ENCODE peak calls at places on chromosomes 3 and 15, in six cellular contexts. W is OCI-LY7, S is stomach, C is tibial artery, T is left ventricle myocardium inferior, X is SJSA1. Z is an unnamed sample.

GRCh38 chr3:155302891-155303290 is 9.4 kb upstream of the STRIT1 start:
- DNase-seq in T (no peak), C (no peak), W (no peak), X (no peak), S (no peak), Z (no peak)

GRCh38 chr3:100045696-100046095 is 68.6 kb downstream of the FILIP1L start:
- DNase-seq in S (no peak), W (no peak), C (peak; percentile 63), X (peak; percentile 89), T (peak; percentile 76), Z (no peak)

GRCh38 chr3:152402698-152403456 is 134.1 kb downstream of the MBNL1 start:
- DNase-seq in S (no peak), C (no peak), W (no peak), X (no peak), T (no peak), Z (no peak)

GRCh38 chr3:113825090-113825489 is 13.5 kb upstream of the GRAMD1C start:
- DNase-seq in X (peak; percentile 46), W (peak; percentile 11), T (no peak), C (no peak), S (no peak), Z (no peak)

GRCh38 chr3:81214626-81215025 is 546.8 kb downstream of the GBE1 start:
- DNase-seq in X (no peak), T (no peak), W (no peak), S (no peak), C (no peak), Z (no peak)

GRCh38 chr3:50337175-50337861 is 3.3 kb downstream of the RASSF1 start:
- DNase-seq in X (peak; percentile 99), T (peak; percentile 100), C (peak; percentile 99), S (peak; percentile 100), W (peak; percentile 98), Z (peak; percentile 99)

GRCh38 chr3:72661115-72661457 is 187.2 kb downstream of the SHQ1 start:
- DNase-seq in S (peak; percentile 86), X (peak; percentile 45), W (no peak), C (peak; percentile 39), T (peak; percentile 69), Z (peak; percentile 74)

GRCh38 chr3:67459796-67460195 is 194.6 kb downstream of the SUCLG2 start:
- DNase-seq in S (no peak), X (no peak), C (no peak), W (no peak), T (no peak), Z (no peak)

GRCh38 chr15:60004019-60004845 is at the start of gene FOXB1:
- DNase-seq in X (no peak), W (no peak), T (no peak), S (no peak), C (no peak), Z (no peak)

GRCh38 chr3:40875581-40875980 is 323.7 kb upstream of the CTNNB1 start:
- DNase-seq in C (no peak), X (no peak), T (no peak), W (no peak), S (no peak), Z (no peak)
- H3K27ac ChIP-seq in C (no peak overlapping the region), X (no peak overlapping the region), T (no peak overlapping the region), W (no peak overlapping the region), S (no peak overlapping the region), Z (no peak overlapping the region)

DNA sequence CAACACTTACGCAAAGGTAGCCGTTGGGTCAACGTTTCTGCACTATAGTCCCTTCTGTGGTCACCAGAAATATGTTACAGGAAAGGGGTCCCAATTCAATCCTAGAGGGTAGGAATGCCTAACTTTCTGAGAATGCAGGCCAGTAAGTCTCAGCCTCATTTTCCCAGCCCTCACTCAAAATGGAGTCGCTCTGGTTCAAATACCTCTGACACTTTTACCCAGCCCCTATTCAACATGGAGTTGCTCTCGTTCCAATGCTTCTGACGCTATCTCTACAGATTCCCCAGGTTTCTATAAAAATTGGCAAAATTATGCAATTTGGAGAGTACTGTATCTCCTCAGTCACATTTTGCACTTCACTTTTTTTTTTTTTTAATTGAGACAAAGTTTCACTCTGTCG is 39.7 kb downstream of the ZNF445 start:
- DNase-seq in W (no peak), S (no peak), C (no peak), X (no peak), T (no peak), Z (no peak)
- H3K27ac ChIP-seq in W (no peak overlapping the region), S (no peak overlapping the region), C (no peak overlapping the region), X (no peak overlapping the region), T (no peak overlapping the region), Z (no peak overlapping the region)

GRCh38 chr3:191473766-191474198 is 12.8 kb downstream of the PYDC2 start:
- DNase-seq in S (no peak), X (no peak), T (no peak), C (no peak), W (no peak), Z (no peak)

GRCh38 chr3:191470543-191470942 is 9.6 kb downstream of the PYDC2 start:
- DNase-seq in X (no peak), T (no peak), C (no peak), W (no peak), S (no peak), Z (no peak)

GRCh38 chr3:191476053-191476787 is 15.3 kb downstream of the PYDC2 start:
- DNase-seq in C (no peak), W (no peak), T (no peak), X (no peak), S (no peak), Z (no peak)
- H3K27ac ChIP-seq in C (no peak overlapping the region), W (no peak overlapping the region), T (no peak overlapping the region), X (no peak overlapping the region), S (no peak overlapping the region), Z (no peak overlapping the region)

GRCh38 chr3:129575987-129576364 is 30.5 kb downstream of the PLXND1 start:
- DNase-seq in T (no peak), X (no peak), W (peak; percentile 53), S (no peak), C (no peak), Z (no peak)
- H3K27ac ChIP-seq in T (peak overlapping the region; percentile 73), X (no peak overlapping the region), W (peak overlapping the region; percentile 92), S (no peak overlapping the region), C (no peak overlapping the region), Z (peak overlapping the region; percentile 75)

GRCh38 chr3:127174284-127174683 is 18.6 kb upstream of the PRR23E start:
- DNase-seq in T (no peak), X (no peak), C (no peak), S (no peak), W (no peak), Z (no peak)

GRCh38 chr3:127172211-127172610 is 20.7 kb upstream of the PRR23E start:
- DNase-seq in C (no peak), X (no peak), W (no peak), T (no peak), S (no peak), Z (no peak)

GRCh38 chr3:127171721-127172120 is 21.2 kb upstream of the PRR23E start:
- DNase-seq in S (no peak), T (no peak), X (no peak), C (no peak), W (no peak), Z (no peak)

GRCh38 chr3:127173516-127174166 is 19.3 kb upstream of the PRR23E start:
- DNase-seq in T (no peak), W (no peak), S (no peak), C (no peak), X (no peak), Z (no peak)

DNA sequence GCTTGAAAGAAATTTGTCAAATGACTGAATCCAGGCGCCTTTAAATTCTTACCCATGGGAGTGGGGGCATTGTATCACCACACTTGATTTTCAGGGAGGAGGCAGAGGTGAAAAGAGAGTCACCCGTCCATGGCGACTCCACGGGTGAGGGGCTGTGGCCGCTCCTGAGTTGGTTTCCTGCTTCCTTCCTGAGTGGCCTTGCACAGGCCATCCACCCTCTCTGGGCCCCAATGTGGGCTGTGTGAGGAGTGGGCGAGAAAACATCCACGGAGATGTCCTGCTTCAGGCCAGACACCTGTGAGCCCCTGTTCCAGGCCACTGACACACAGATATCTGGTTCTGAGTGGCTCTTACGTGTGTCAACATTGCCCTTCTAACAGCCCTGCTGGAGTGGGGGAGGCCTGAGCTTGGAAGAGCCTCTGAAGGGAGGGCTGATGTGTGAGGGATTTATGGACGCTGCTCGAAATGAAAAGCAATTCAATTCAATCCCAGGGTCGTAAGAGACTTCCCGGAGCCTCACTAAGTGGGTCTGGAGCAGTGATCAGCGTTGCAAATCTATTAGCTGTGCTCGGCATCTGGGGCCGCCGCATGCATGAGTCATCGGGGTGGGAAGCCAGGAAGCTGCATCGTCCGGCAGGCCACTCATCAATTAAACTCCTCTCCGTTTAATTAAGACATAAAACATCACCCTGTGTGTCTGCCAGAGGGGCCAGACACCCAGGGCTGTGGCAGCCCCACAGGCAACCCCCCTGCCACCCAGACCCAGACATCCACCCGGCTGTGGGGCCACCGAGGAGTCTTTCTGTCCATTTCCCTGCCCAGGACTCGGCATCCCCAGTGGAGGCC is 20.0 kb upstream of the PRR23E start:
- DNase-seq in S (no peak), C (no peak), T (no peak), X (peak; percentile 71), W (no peak), Z (no peak)
- H3K27ac ChIP-seq in S (no peak overlapping the region), C (no peak overlapping the region), T (no peak overlapping the region), X (no peak overlapping the region), W (no peak overlapping the region), Z (no peak overlapping the region)

DNA sequence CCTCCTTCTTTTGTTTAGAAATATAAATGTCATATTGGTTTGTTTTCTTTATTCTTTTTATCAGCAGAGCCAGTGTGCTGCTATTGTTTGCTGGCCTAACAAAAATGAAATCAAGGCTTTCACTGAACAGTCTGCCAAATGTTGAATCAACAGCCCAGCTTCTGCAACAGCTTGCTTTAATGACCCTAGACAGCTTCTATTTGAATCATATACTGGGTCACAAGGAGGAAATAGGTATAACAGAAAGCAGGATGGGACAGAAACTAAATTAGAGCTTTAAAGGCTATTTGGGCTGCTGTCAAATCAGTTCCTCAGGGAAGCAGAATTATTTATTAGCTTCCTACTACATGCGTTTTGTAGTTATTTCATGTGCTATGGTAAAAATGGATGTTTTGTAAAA is 12.1 kb upstream of the DNAJC13 start:
- DNase-seq in C (no peak), T (no peak), S (no peak), X (no peak), W (no peak), Z (no peak)
- H3K27ac ChIP-seq in C (no peak overlapping the region), T (no peak overlapping the region), S (no peak overlapping the region), X (no peak overlapping the region), W (no peak overlapping the region), Z (no peak overlapping the region)

DNA sequence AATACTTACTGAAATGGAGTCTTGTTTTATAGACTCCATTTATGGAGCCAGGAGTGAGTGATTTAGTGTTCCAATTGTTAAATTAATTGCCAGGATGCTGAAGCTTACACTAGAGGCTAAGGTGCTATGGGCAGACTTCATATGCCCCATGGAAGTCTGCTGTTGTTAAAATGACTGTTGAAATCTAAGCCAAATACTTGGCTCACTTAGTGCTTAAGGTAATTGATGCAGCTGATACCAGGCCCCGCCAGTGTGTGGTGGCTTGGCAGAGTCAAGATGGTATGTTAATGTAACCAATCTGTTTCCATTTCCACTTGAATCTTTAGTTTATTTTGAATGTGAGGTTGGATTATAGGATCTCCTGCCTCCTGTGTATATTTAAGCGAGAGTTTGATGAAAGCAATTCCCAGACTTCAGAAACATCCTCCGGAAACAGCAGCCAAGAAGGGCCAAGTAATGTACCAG is 187.1 kb downstream of the ITPR1 start:
- DNase-seq in T (no peak), S (no peak), C (no peak), W (no peak), X (no peak), Z (no peak)
- H3K27ac ChIP-seq in T (no peak overlapping the region), S (no peak overlapping the region), C (no peak overlapping the region), W (no peak overlapping the region), X (no peak overlapping the region), Z (no peak overlapping the region)

GRCh38 chr15:95328559-95328958 is 1001.9 kb upstream of the NR2F2 start:
- DNase-seq in C (no peak), S (no peak), X (no peak), T (no peak), W (no peak), Z (no peak)
- H3K27ac ChIP-seq in C (peak overlapping the region; percentile 91), S (no peak overlapping the region), X (no peak overlapping the region), T (peak overlapping the region; percentile 85), W (no peak overlapping the region), Z (no peak overlapping the region)

Z was measured in lung.